ENCODE peak calls at places on chromosomes 2 and 18, in four cellular contexts. Z, Y, F and V are unnamed samples.

GRCh38 chr2:173647681-173648350 is 293.1 kb downstream of the CDCA7 start:
- DNase-seq in Y (no peak), Z (no peak), F (no peak), V (no peak)

GRCh38 chr2:158932246-158932645 is 36.2 kb upstream of the TANC1 start:
- DNase-seq in Z (no peak), Y (no peak), F (no peak), V (no peak)

GRCh38 chr2:171902840-171903420 is 8.9 kb upstream of the SLC25A12 start:
- DNase-seq in F (no peak), Z (no peak), Y (no peak), V (no peak)

GRCh38 chr2:44938287-44939073 is 3.0 kb upstream of the SIX3 start:
- DNase-seq in Z (no peak), F (no peak), Y (no peak), V (no peak)

GRCh38 chr2:9554841-9555337 is 741 bp downstream of the ADAM17 start:
- DNase-seq in Y (peak), F (no peak), Z (peak), V (peak)

GRCh38 chr2:163465440-163465839 is 270.4 kb downstream of the FIGN start:
- DNase-seq in F (no peak), Y (no peak), Z (no peak), V (no peak)

GRCh38 chr18:40524881-40525280 is 1430.2 kb upstream of the PIK3C3 start:
- DNase-seq in F (no peak), Y (no peak), Z (no peak), V (no peak)

GRCh38 chr2:203804070-203804469 is 63.5 kb upstream of the CTLA4 start:
- DNase-seq in Y (no peak), Z (peak), F (no peak), V (no peak)

GRCh38 chr2:26626606-26627005 is 14.6 kb downstream of the CIB4 start:
- DNase-seq in Y (no peak), F (no peak), Z (no peak), V (no peak)

GRCh38 chr18:68642003-68642402 is 72.9 kb downstream of the TMX3 start:
- DNase-seq in Z (no peak), F (no peak), Y (no peak), V (no peak)

GRCh38 chr2:231640646-231641111 is 48.0 kb downstream of the TEX44 start:
- DNase-seq in Z (no peak), Y (no peak), F (no peak), V (no peak)

GRCh38 chr2:235752875-235753274 is 259.0 kb downstream of the AGAP1 start:
- DNase-seq in Y (no peak), Z (no peak), F (no peak), V (no peak)

GRCh38 chr2:219219113-219219696 is 447 bp upstream of the ABCB6 start:
- DNase-seq in Y (no peak), Z (no peak), F (no peak), V (no peak)

GRCh38 chr2:19982268-19982667 is 7.6 kb downstream of the WDR35 start:
- DNase-seq in Y (no peak), Z (no peak), F (no peak), V (no peak)

GRCh38 chr2:239824051-239824694 is 201.0 kb downstream of the NDUFA10 start:
- DNase-seq in F (peak), Z (no peak), Y (peak), V (no peak)

GRCh38 chr2:224807153-224807964 is 91.2 kb upstream of the CCDC195 start:
- DNase-seq in Y (no peak), F (peak), Z (no peak), V (no peak)

GRCh38 chr2:54664238-54664786 is 59.1 kb upstream of the EML6 start:
- DNase-seq in F (no peak), Y (no peak), Z (no peak), V (no peak)

GRCh38 chr18:52481116-52481515 is 141.1 kb downstream of the DCC start:
- DNase-seq in Y (no peak), Z (no peak), F (no peak), V (no peak)

GRCh38 chr18:40813116-40813515 is 1141.9 kb upstream of the PIK3C3 start:
- DNase-seq in Y (no peak), Z (no peak), F (no peak), V (no peak)

GRCh38 chr2:62657752-62658151 is 47.8 kb upstream of the EHBP1 start:
- DNase-seq in F (no peak), Y (no peak), Z (no peak), V (no peak)

GRCh38 chr18:45435810-45436209 is 179.5 kb upstream of the SLC14A2 start:
- DNase-seq in Y (no peak), Z (no peak), F (no peak), V (no peak)

GRCh38 chr2:233976690-233977294 is 59.6 kb downstream of the TRPM8 start:
- DNase-seq in F (peak), Y (no peak), Z (peak), V (no peak)

GRCh38 chr2:220365023-220365422 is 737.6 kb downstream of the SLC4A3 start:
- DNase-seq in F (peak), Y (no peak), Z (no peak), V (no peak)

GRCh38 chr2:22817197-22817596 is 567.8 kb upstream of the KLHL29 start:
- DNase-seq in F (no peak), Y (no peak), Z (no peak), V (no peak)

GRCh38 chr2:71206271-71206670 is 20.6 kb downstream of the PAIP2B start:
- DNase-seq in Z (no peak), Y (no peak), F (no peak), V (no peak)